ENCODE peak calls at places on chromosome 10, in four cellular contexts. D, L, T and Y are unnamed samples.

GRCh38 chr10:59752278-59752940 is 846 bp downstream of the MRLN start:
- DNase-seq in T (no peak), D (no peak), L (no peak), Y (no peak)

GRCh38 chr10:124917168-124917938 is 24.6 kb upstream of the ZRANB1 start:
- DNase-seq in L (peak), D (peak), T (peak), Y (peak)

GRCh38 chr10:129772472-129773358 is 191.4 kb downstream of the EBF3 start:
- DNase-seq in T (no peak), D (no peak), L (no peak), Y (no peak)

GRCh38 chr10:13382759-13383753 is 35.0 kb upstream of the SEPHS1 start:
- DNase-seq in D (no peak), L (peak), T (peak), Y (peak)

GRCh38 chr10:91756286-91756685 is 41.9 kb upstream of the TNKS2 start:
- DNase-seq in D (no peak), T (peak), L (no peak), Y (no peak)

GRCh38 chr10:59454289-59454919 is 92.1 kb upstream of the FAM13C start:
- DNase-seq in T (no peak), D (no peak), L (no peak), Y (no peak)

GRCh38 chr10:97913554-97913953 is 63.9 kb downstream of the GOLGA7B start:
- DNase-seq in L (no peak), T (no peak), D (no peak), Y (no peak)

GRCh38 chr10:48511855-48512191 is 93.0 kb downstream of the ARHGAP22 start:
- DNase-seq in D (no peak), L (no peak), T (no peak), Y (peak)

GRCh38 chr10:60192986-60193385 is 196.7 kb downstream of the ANK3 start:
- DNase-seq in D (no peak), T (no peak), L (no peak), Y (no peak)

GRCh38 chr10:121084675-121085070 is 233.5 kb downstream of the WDR11 start:
- DNase-seq in D (no peak), T (no peak), L (no peak), Y (no peak)

GRCh38 chr10:48253970-48254657 is 20.4 kb downstream of the FRMPD2 start:
- DNase-seq in T (peak), L (no peak), D (no peak), Y (peak)

GRCh38 chr10:59991117-59991516 is 84.8 kb upstream of the CCDC6 start:
- DNase-seq in D (no peak), T (no peak), L (peak), Y (no peak)

GRCh38 chr10:4226941-4227540 is 442.0 kb upstream of the KLF6 start:
- DNase-seq in T (no peak), L (no peak), D (no peak), Y (no peak)

GRCh38 chr10:6204063-6204340 is 1.3 kb downstream of the PFKFB3 start:
- DNase-seq in L (peak), T (peak), D (peak), Y (peak)

GRCh38 chr10:21095494-21096055 is 198.5 kb upstream of the NEBL start:
- DNase-seq in T (no peak), D (no peak), L (no peak), Y (no peak)

GRCh38 chr10:88386878-88387773 is 196.0 kb downstream of the RNLS start:
- DNase-seq in L (peak), D (peak), T (peak), Y (no peak)

GRCh38 chr10:47038881-47039557 is 127.8 kb downstream of the PTPN20 start:
- DNase-seq in L (no peak), T (no peak), D (peak), Y (no peak)

GRCh38 chr10:75613685-75614587 is 182.5 kb downstream of the LRMDA start:
- DNase-seq in T (peak), D (peak), L (no peak), Y (no peak)

GRCh38 chr10:85548038-85548437 is 818.6 kb downstream of the GRID1 start:
- DNase-seq in D (peak), L (peak), T (peak), Y (peak)

GRCh38 chr10:86635402-86635801 is 18.9 kb upstream of the OPN4 start:
- DNase-seq in T (peak), L (no peak), D (no peak), Y (peak)

DNA sequence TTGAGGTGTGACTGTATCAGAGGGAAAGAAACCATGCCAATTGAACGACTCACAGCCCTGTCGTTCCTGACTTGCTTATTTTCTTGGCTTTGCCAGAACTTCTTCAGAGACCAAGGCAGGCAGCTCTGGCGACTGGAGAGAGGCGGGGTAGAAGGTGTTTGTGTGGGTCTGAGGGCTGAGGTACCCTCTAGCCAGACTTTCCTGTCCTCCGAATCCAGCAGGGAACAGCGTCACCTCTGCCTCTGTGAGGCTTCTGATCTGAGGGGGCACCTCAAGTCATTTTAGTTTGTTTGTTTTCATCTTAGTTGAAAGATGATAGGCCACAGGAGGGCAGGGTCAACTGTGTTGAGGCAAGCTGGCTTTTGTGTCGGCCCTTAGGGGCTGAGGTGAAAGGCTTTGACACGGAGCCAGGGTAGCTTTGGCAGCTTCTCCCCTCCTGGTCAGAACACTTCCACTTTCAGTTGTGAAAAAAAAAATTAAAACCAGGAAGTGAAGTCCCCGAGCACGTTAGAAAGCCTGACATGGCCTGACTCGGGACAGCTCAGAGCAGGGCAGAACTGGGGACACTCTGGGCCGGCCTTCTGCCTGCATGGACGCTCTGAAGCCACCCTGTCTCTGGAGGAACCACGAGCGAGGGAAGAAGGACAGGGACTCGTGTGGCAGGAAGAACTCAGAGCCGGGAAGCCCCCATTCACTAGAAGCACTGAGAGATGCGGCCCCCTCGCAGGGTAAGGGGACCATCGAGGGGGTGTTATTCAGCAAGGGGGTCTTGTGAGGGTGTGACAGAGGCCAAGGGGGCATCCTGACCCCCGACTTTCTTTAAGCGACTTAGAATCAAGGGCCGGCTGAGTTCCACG is 2.0 kb downstream of the ACSL5 start:
- DNase-seq in T (peak), D (no peak), L (no peak), Y (peak)
- TF ChIP-seq EZH2phosphoT487 in T (no peak), D (no peak), L (no peak), Y (no peak)

GRCh38 chr10:70672165-70672992 is at the start of gene ADAMTS14:
- DNase-seq in L (peak), D (peak), T (peak), Y (peak)
- TF ChIP-seq EZH2 in L (no peak), D (peak), T (no peak), Y (no peak)

GRCh38 chr10:130866857-130867256 is 444.7 kb downstream of the TCERG1L start:
- DNase-seq in T (no peak), D (no peak), L (no peak), Y (no peak)
- TF ChIP-seq EZH2phosphoT487 in T (no peak), D (no peak), L (no peak), Y (no peak)

GRCh38 chr10:132184816-132185593 is 1.7 kb upstream of the DPYSL4 start:
- DNase-seq in D (no peak), L (peak), T (no peak), Y (no peak)
- TF ChIP-seq EZH2 in D (no peak), L (peak), T (no peak), Y (no peak)

GRCh38 chr10:126111562-126111961 is 215.2 kb downstream of the FANK1 start:
- DNase-seq in T (no peak), D (no peak), L (no peak), Y (no peak)

GRCh38 chr10:126109893-126110292 is 213.5 kb downstream of the FANK1 start:
- DNase-seq in T (no peak), D (no peak), L (no peak), Y (no peak)

GRCh38 chr10:126115861-126116260 is 219.5 kb downstream of the FANK1 start:
- DNase-seq in T (no peak), D (no peak), L (no peak), Y (no peak)

GRCh38 chr10:126115021-126115610 is 218.8 kb downstream of the FANK1 start:
- DNase-seq in L (no peak), D (peak), T (no peak), Y (no peak)

DNA sequence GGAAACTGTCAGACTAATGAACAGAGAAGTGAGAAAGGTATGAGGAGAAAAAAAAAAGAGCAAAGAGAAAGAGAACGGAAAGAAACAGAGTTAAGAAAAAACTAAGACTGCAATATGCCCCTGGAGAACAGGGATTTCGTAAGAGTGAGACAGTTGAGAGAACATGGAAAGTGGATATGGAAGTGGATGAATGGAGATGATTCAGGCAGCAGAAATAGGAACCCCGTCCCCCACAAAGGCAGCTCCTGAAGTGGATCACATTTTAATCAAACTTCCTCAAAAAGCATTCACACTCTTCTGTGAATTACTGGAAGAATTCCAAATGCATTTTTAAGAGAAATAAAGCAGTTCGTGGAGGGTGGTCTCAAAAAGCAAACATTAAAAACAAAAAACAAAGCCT is 214.1 kb downstream of the FANK1 start:
- DNase-seq in T (peak), L (no peak), D (no peak), Y (no peak)
- TF ChIP-seq EZH2phosphoT487 in T (no peak), L (no peak), D (no peak), Y (no peak)

DNA sequence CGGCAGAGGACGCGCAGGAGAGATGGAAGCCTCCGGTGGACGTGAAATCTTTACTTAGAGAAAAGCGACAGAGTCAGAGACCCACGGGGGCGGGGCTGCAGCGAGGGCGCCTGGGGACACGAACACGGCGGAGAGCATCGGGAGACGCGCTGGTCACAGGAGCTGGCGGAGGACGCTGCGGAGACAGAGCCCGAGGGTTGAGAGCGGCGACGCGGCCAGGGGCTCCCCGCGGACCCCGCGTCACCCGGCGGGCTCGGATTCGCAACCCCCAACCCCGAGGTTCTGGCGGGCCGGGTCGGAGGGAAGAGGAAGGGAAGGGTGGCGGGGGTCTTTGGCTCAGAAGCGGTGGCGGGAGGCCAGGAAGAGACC is 11.3 kb downstream of the CALY start:
- DNase-seq in L (peak), D (peak), T (peak), Y (no peak)
- TF ChIP-seq EZH2 in L (no peak), D (peak), T (no peak), Y (peak)